ENCODE peak calls at places on chromosome 12, in six cellular contexts. One of them, this sample, is unnamed. For H3K27me3, the result is how much of the 10 kb centered on the place peaks cover.

GRCh38 chr12:86663691-86664090 is 407.5 kb upstream of the MGAT4C start:
- DNase-seq in endodermal cell: no peak
- DNase-seq in Caco-2: no peak
- DNase-seq in endothelial cell of umbilical vein: no peak
- DNase-seq in HAP-1: no peak
- DNase-seq in PC-3: no peak
- DNase-seq in this sample: no peak

GRCh38 chr12:126944684-126945083 is 1322.3 kb upstream of the TMEM132C start:
- DNase-seq in endodermal cell: no peak
- DNase-seq in Caco-2: no peak
- DNase-seq in endothelial cell of umbilical vein: no peak
- DNase-seq in HAP-1: no peak
- DNase-seq in PC-3: peak
- DNase-seq in this sample: no peak

GRCh38 chr12:70351076-70351475 is 15.0 kb upstream of the KCNMB4 start:
- DNase-seq in endodermal cell: no peak
- DNase-seq in Caco-2: no peak
- DNase-seq in endothelial cell of umbilical vein: no peak
- DNase-seq in HAP-1: no peak
- DNase-seq in PC-3: no peak
- DNase-seq in this sample: no peak

GRCh38 chr12:129102233-129102632 is 249.0 kb downstream of the GLT1D1 start:
- DNase-seq in endodermal cell: peak
- DNase-seq in Caco-2: no peak
- DNase-seq in endothelial cell of umbilical vein: no peak
- DNase-seq in HAP-1: no peak
- DNase-seq in PC-3: no peak
- DNase-seq in this sample: no peak

GRCh38 chr12:91331371-91331770 is 148.8 kb upstream of the DCN start:
- DNase-seq in endodermal cell: no peak
- DNase-seq in Caco-2: no peak
- DNase-seq in endothelial cell of umbilical vein: no peak
- DNase-seq in HAP-1: no peak
- DNase-seq in PC-3: peak
- DNase-seq in this sample: peak

GRCh38 chr12:93402333-93403311 is 24.9 kb downstream of the NUDT4 start:
- DNase-seq in endodermal cell: no peak
- DNase-seq in Caco-2: no peak
- DNase-seq in endothelial cell of umbilical vein: no peak
- DNase-seq in HAP-1: no peak
- DNase-seq in PC-3: no peak
- DNase-seq in this sample: no peak

GRCh38 chr12:68636268-68636667 is 25.6 kb downstream of the RAP1B start:
- DNase-seq in endodermal cell: no peak
- DNase-seq in Caco-2: peak
- DNase-seq in endothelial cell of umbilical vein: no peak
- DNase-seq in HAP-1: no peak
- DNase-seq in PC-3: peak
- DNase-seq in this sample: peak

GRCh38 chr12:11143352-11143751 is 8.9 kb upstream of the TAS2R30 start:
- DNase-seq in endodermal cell: no peak
- DNase-seq in Caco-2: no peak
- DNase-seq in endothelial cell of umbilical vein: no peak
- DNase-seq in HAP-1: no peak
- DNase-seq in PC-3: no peak
- DNase-seq in this sample: no peak

GRCh38 chr12:32444895-32445294 is 45.5 kb downstream of the FGD4 start:
- DNase-seq in endodermal cell: peak
- DNase-seq in Caco-2: peak
- DNase-seq in endothelial cell of umbilical vein: peak
- DNase-seq in HAP-1: peak
- DNase-seq in PC-3: peak
- DNase-seq in this sample: peak

GRCh38 chr12:101675555-101675954 is 21.9 kb upstream of the CHPT1 start:
- DNase-seq in endodermal cell: no peak
- DNase-seq in Caco-2: no peak
- DNase-seq in endothelial cell of umbilical vein: no peak
- DNase-seq in HAP-1: no peak
- DNase-seq in PC-3: peak
- DNase-seq in this sample: no peak

GRCh38 chr12:53324113-53324778 is 2.8 kb upstream of the AAAS start:
- DNase-seq in endodermal cell: peak
- DNase-seq in Caco-2: no peak
- DNase-seq in endothelial cell of umbilical vein: no peak
- DNase-seq in HAP-1: peak
- DNase-seq in PC-3: no peak
- DNase-seq in this sample: no peak

GRCh38 chr12:96233168-96233567 is 39.0 kb downstream of the ELK3 start:
- DNase-seq in endodermal cell: no peak
- DNase-seq in Caco-2: no peak
- DNase-seq in endothelial cell of umbilical vein: no peak
- DNase-seq in HAP-1: no peak
- DNase-seq in PC-3: no peak
- DNase-seq in this sample: no peak

GRCh38 chr12:25694072-25694471 is 141.0 kb upstream of the LMNTD1 start:
- DNase-seq in endodermal cell: no peak
- DNase-seq in Caco-2: no peak
- DNase-seq in endothelial cell of umbilical vein: peak
- DNase-seq in HAP-1: no peak
- DNase-seq in PC-3: peak
- DNase-seq in this sample: no peak

GRCh38 chr12:26810330-26810729 is 22.7 kb downstream of the ITPR2 start:
- DNase-seq in endodermal cell: peak
- DNase-seq in Caco-2: no peak
- DNase-seq in endothelial cell of umbilical vein: peak
- DNase-seq in HAP-1: no peak
- DNase-seq in PC-3: no peak
- DNase-seq in this sample: peak

GRCh38 chr12:114221976-114222630 is 183.8 kb downstream of the TBX5 start:
- DNase-seq in endodermal cell: peak
- DNase-seq in Caco-2: no peak
- DNase-seq in endothelial cell of umbilical vein: no peak
- DNase-seq in HAP-1: no peak
- DNase-seq in PC-3: peak
- DNase-seq in this sample: no peak

GRCh38 chr12:83700858-83701257 is 1014.2 kb downstream of the TMTC2 start:
- DNase-seq in endodermal cell: no peak
- DNase-seq in Caco-2: no peak
- DNase-seq in endothelial cell of umbilical vein: no peak
- DNase-seq in HAP-1: no peak
- DNase-seq in PC-3: peak
- DNase-seq in this sample: peak

GRCh38 chr12:42234970-42235369 is 3.1 kb downstream of the YAF2 start:
- DNase-seq in endodermal cell: no peak
- DNase-seq in Caco-2: no peak
- DNase-seq in endothelial cell of umbilical vein: no peak
- DNase-seq in HAP-1: no peak
- DNase-seq in PC-3: no peak
- DNase-seq in this sample: no peak

GRCh38 chr12:42237052-42237852 is 796 bp downstream of the YAF2 start:
- DNase-seq in endodermal cell: peak
- DNase-seq in Caco-2: peak
- DNase-seq in endothelial cell of umbilical vein: peak
- DNase-seq in HAP-1: peak
- DNase-seq in PC-3: peak
- DNase-seq in this sample: peak

GRCh38 chr12:42236017-42236416 is 2.0 kb downstream of the YAF2 start:
- DNase-seq in endodermal cell: no peak
- DNase-seq in Caco-2: no peak
- DNase-seq in endothelial cell of umbilical vein: no peak
- DNase-seq in HAP-1: no peak
- DNase-seq in PC-3: no peak
- DNase-seq in this sample: no peak

GRCh38 chr12:42237853-42238239 is 202 bp downstream of the YAF2 start:
- DNase-seq in endodermal cell: no peak
- DNase-seq in Caco-2: no peak
- DNase-seq in endothelial cell of umbilical vein: no peak
- DNase-seq in HAP-1: no peak
- DNase-seq in PC-3: no peak
- DNase-seq in this sample: no peak

DNA sequence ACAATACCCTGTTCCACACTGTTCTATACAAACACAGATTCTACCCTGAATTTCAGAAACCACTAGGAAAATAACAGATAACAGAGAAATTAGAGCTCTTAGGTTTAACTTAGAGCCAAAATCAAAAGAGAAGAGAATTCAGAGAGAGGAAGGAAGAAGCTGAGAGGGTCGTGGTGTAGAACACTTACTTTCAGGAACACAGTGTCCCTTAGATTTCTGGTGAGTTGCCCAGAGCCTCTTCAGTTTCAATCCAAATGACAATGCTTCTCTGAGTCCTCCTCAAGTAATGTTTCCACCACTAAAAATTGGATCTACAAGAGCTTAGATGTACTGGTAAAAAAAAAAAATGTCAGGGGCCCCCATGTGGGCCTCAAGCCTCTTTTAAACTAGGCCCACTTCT is 2.6 kb downstream of the YAF2 start:
- DNase-seq in endodermal cell: no peak
- DNase-seq in Caco-2: no peak
- DNase-seq in endothelial cell of umbilical vein: no peak
- DNase-seq in HAP-1: no peak
- DNase-seq in PC-3: no peak
- DNase-seq in this sample: no peak
- H3K27me3 ChIP-seq in endodermal cell: under half
- H3K27me3 ChIP-seq in Caco-2: under half
- H3K27me3 ChIP-seq in endothelial cell of umbilical vein: under half
- H3K27me3 ChIP-seq in HAP-1: under half
- H3K27me3 ChIP-seq in PC-3: under half
- H3K27me3 ChIP-seq in this sample: under half

DNA sequence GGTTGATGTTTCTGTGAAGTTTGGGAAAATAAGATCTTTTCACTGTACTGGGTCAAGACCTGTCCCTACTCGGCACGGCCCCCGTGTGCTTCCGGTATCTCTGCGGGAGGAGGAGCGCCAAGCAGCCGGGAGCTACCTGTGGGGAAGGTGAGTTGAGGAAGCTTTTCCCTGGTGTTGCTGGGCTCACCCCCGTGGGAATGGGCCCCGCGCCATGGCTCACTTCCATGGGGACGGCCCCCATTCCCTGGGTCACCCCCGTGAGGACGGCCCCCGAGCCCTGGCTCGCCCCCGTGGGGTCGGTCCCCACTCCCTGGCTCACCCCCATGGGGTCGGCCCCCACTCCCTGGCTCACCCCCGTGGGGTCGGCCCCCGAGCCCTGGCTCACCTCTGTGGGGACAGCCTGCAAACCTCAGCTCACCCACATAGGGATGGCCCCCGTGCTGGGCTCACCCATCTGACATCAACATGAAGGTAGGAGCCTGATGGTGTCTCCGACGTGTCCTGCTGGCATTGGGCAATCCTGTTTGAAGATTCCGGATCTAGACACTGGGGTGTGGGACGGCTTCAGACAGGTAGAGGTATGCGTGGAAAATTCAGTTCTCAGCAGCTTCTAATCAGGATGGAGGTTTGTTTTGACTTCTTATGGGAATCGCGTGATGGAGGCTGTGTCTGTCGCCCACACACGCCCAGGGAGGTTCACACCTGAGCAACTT is 9.1 kb downstream of the LRCOL1 start:
- DNase-seq in endodermal cell: no peak
- DNase-seq in Caco-2: no peak
- DNase-seq in endothelial cell of umbilical vein: no peak
- DNase-seq in HAP-1: no peak
- DNase-seq in PC-3: no peak
- DNase-seq in this sample: no peak
- H3K27me3 ChIP-seq in endodermal cell: half or more
- H3K27me3 ChIP-seq in Caco-2: under half
- H3K27me3 ChIP-seq in endothelial cell of umbilical vein: under half
- H3K27me3 ChIP-seq in HAP-1: under half
- H3K27me3 ChIP-seq in PC-3: under half
- H3K27me3 ChIP-seq in this sample: half or more

DNA sequence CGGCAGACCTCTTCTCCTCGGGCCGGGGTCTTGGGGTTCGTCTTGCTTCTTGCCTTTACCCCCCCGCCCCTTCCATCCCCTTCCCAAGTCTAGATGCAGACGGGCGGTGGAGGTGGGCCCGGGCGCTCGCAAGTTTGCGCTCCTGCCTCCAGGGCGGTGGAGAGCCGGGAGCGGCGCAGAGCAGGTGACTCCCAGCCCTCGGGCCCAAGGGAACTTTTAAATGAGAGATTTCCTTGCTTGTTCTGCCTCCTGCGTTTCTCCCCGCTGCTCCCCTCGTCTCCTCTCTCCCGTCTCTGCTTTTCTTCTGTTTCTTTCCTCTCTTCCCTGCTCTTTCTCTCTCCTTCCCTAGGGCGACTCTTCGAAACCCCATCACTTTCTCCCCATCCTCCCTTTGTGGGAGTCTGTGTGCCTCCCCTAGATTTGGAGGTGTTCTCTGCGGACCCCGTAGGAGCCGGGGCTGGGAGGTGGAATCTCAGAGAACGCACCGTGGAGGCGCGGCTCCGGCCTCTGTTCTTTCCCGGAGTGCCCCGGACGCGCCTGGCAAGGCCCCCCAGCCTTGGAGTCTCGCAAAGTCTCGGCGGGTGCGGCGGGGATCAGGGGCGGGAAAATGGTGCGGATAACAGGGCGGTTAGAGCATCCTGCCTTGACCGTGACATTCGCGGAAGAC is 114.7 kb upstream of the MYL2 start:
- DNase-seq in endodermal cell: peak
- DNase-seq in Caco-2: no peak
- DNase-seq in endothelial cell of umbilical vein: no peak
- DNase-seq in HAP-1: no peak
- DNase-seq in PC-3: no peak
- DNase-seq in this sample: no peak
- H3K27me3 ChIP-seq in endodermal cell: under half
- H3K27me3 ChIP-seq in Caco-2: under half
- H3K27me3 ChIP-seq in endothelial cell of umbilical vein: half or more
- H3K27me3 ChIP-seq in HAP-1: under half
- H3K27me3 ChIP-seq in PC-3: half or more
- H3K27me3 ChIP-seq in this sample: half or more

GRCh38 chr12:121689430-121689829 is 20.0 kb upstream of the MORN3 start:
- DNase-seq in endodermal cell: no peak
- DNase-seq in Caco-2: no peak
- DNase-seq in endothelial cell of umbilical vein: no peak
- DNase-seq in HAP-1: no peak
- DNase-seq in PC-3: no peak
- DNase-seq in this sample: no peak

GRCh38 chr12:121693155-121693554 is 19.4 kb upstream of the TMEM120B start:
- DNase-seq in endodermal cell: no peak
- DNase-seq in Caco-2: no peak
- DNase-seq in endothelial cell of umbilical vein: no peak
- DNase-seq in HAP-1: no peak
- DNase-seq in PC-3: no peak
- DNase-seq in this sample: no peak

DNA sequence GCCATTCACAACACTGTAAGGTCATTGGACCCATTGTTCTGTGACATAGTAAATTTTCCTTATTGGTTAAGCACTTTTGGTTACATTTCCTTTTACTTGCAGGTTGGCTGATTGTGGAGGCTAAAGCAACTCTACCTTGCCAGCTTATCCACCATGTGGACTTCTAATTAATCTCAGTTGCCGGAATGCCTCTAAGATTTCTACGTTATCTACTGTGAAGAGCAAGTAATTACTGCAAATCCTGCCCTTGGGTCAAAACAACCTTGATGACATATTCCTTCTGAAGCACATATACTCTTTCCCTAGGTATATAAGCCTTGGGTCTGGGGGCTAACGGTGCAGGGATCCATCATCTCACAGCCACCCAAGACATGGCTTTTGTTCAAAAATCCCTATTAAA is 19.5 kb upstream of the MORN3 start:
- DNase-seq in endodermal cell: no peak
- DNase-seq in Caco-2: no peak
- DNase-seq in endothelial cell of umbilical vein: no peak
- DNase-seq in HAP-1: no peak
- DNase-seq in PC-3: no peak
- DNase-seq in this sample: no peak
- H3K27me3 ChIP-seq in endodermal cell: under half
- H3K27me3 ChIP-seq in Caco-2: under half
- H3K27me3 ChIP-seq in endothelial cell of umbilical vein: under half
- H3K27me3 ChIP-seq in HAP-1: under half
- H3K27me3 ChIP-seq in PC-3: under half
- H3K27me3 ChIP-seq in this sample: under half